ENCODE peak calls at places on chromosome 4, in four cellular contexts. One of them, this sample, is unnamed.

GRCh38 chr4:7006411-7006810 is 36.8 kb upstream of the TADA2B start:
- DNase-seq in left lung: no peak
- DNase-seq in psoas muscle: no peak
- DNase-seq in choroid plexus epithelial cell: no peak
- DNase-seq in this sample: no peak

GRCh38 chr4:37381040-37381668 is 136.6 kb downstream of the NWD2 start:
- DNase-seq in left lung: no peak
- DNase-seq in psoas muscle: no peak
- DNase-seq in choroid plexus epithelial cell: no peak
- DNase-seq in this sample: no peak

GRCh38 chr4:83197555-83198235 is 83.2 kb upstream of the PLAC8 start:
- DNase-seq in left lung: peak
- DNase-seq in psoas muscle: no peak
- DNase-seq in choroid plexus epithelial cell: no peak
- DNase-seq in this sample: no peak

GRCh38 chr4:162285753-162286152 is 122.0 kb upstream of the FSTL5 start:
- DNase-seq in left lung: no peak
- DNase-seq in psoas muscle: no peak
- DNase-seq in choroid plexus epithelial cell: no peak
- DNase-seq in this sample: no peak

GRCh38 chr4:147398556-147398955 is 82.3 kb upstream of the EDNRA start:
- DNase-seq in left lung: no peak
- DNase-seq in psoas muscle: no peak
- DNase-seq in choroid plexus epithelial cell: peak
- DNase-seq in this sample: no peak

GRCh38 chr4:72468904-72469502 is 100.0 kb downstream of the ADAMTS3 start:
- DNase-seq in left lung: no peak
- DNase-seq in psoas muscle: no peak
- DNase-seq in choroid plexus epithelial cell: peak
- DNase-seq in this sample: peak

GRCh38 chr4:1151541-1151940 is 20.8 kb downstream of the SPON2 start:
- DNase-seq in left lung: no peak
- DNase-seq in psoas muscle: no peak
- DNase-seq in choroid plexus epithelial cell: no peak
- DNase-seq in this sample: no peak

GRCh38 chr4:15400911-15401671 is 26.7 kb upstream of the C1QTNF7 start:
- DNase-seq in left lung: peak
- DNase-seq in psoas muscle: peak
- DNase-seq in choroid plexus epithelial cell: peak
- DNase-seq in this sample: peak

GRCh38 chr4:26284536-26284935 is 36.3 kb upstream of the RBPJ start:
- DNase-seq in left lung: no peak
- DNase-seq in psoas muscle: no peak
- DNase-seq in choroid plexus epithelial cell: no peak
- DNase-seq in this sample: no peak

GRCh38 chr4:74400395-74400794 is 35.5 kb downstream of the EREG start:
- DNase-seq in left lung: no peak
- DNase-seq in psoas muscle: no peak
- DNase-seq in choroid plexus epithelial cell: no peak
- DNase-seq in this sample: no peak

GRCh38 chr4:26459054-26459755 is 31.1 kb downstream of the CCKAR start:
- DNase-seq in left lung: no peak
- DNase-seq in psoas muscle: no peak
- DNase-seq in choroid plexus epithelial cell: peak
- DNase-seq in this sample: peak

GRCh38 chr4:86846921-86847320 is 2.3 kb downstream of the SLC10A6 start:
- DNase-seq in left lung: no peak
- DNase-seq in psoas muscle: no peak
- DNase-seq in choroid plexus epithelial cell: no peak
- DNase-seq in this sample: peak

GRCh38 chr4:3111461-3111860 is 37.0 kb downstream of the HTT start:
- DNase-seq in left lung: no peak
- DNase-seq in psoas muscle: no peak
- DNase-seq in choroid plexus epithelial cell: peak
- DNase-seq in this sample: peak

GRCh38 chr4:76198411-76199237 is 15.0 kb downstream of the SCARB2 start:
- DNase-seq in left lung: peak
- DNase-seq in psoas muscle: no peak
- DNase-seq in choroid plexus epithelial cell: peak
- DNase-seq in this sample: peak

GRCh38 chr4:7266525-7267292 is 74.4 kb downstream of the SORCS2 start:
- DNase-seq in left lung: no peak
- DNase-seq in psoas muscle: no peak
- DNase-seq in choroid plexus epithelial cell: peak
- DNase-seq in this sample: peak

GRCh38 chr4:37717575-37717974 is 31.4 kb upstream of the RELL1 start:
- DNase-seq in left lung: no peak
- DNase-seq in psoas muscle: no peak
- DNase-seq in choroid plexus epithelial cell: peak
- DNase-seq in this sample: peak

GRCh38 chr4:182369211-182369610 is 126.0 kb downstream of the TENM3 start:
- DNase-seq in left lung: no peak
- DNase-seq in psoas muscle: no peak
- DNase-seq in choroid plexus epithelial cell: peak
- DNase-seq in this sample: peak

GRCh38 chr4:149549911-149550310 is 265.7 kb downstream of the IQCM start:
- DNase-seq in left lung: no peak
- DNase-seq in psoas muscle: no peak
- DNase-seq in choroid plexus epithelial cell: peak
- DNase-seq in this sample: no peak

GRCh38 chr4:138404801-138405200 is 162.7 kb upstream of the SLC7A11 start:
- DNase-seq in left lung: no peak
- DNase-seq in psoas muscle: no peak
- DNase-seq in choroid plexus epithelial cell: no peak
- DNase-seq in this sample: no peak

GRCh38 chr4:127634181-127634580 is 1.4 kb downstream of the INTU start:
- DNase-seq in left lung: no peak
- DNase-seq in psoas muscle: no peak
- DNase-seq in choroid plexus epithelial cell: peak
- DNase-seq in this sample: peak

GRCh38 chr4:155802573-155802972 is 43.8 kb downstream of the GUCY1B1 start:
- DNase-seq in left lung: no peak
- DNase-seq in psoas muscle: no peak
- DNase-seq in choroid plexus epithelial cell: no peak
- DNase-seq in this sample: no peak

GRCh38 chr4:82797591-82798081 is 960 bp downstream of the SCD5 start:
- DNase-seq in left lung: no peak
- DNase-seq in psoas muscle: peak
- DNase-seq in choroid plexus epithelial cell: no peak
- DNase-seq in this sample: peak

GRCh38 chr4:101306225-101306624 is 41.1 kb downstream of the PPP3CA start:
- DNase-seq in left lung: peak
- DNase-seq in psoas muscle: no peak
- DNase-seq in choroid plexus epithelial cell: no peak
- DNase-seq in this sample: peak

DNA sequence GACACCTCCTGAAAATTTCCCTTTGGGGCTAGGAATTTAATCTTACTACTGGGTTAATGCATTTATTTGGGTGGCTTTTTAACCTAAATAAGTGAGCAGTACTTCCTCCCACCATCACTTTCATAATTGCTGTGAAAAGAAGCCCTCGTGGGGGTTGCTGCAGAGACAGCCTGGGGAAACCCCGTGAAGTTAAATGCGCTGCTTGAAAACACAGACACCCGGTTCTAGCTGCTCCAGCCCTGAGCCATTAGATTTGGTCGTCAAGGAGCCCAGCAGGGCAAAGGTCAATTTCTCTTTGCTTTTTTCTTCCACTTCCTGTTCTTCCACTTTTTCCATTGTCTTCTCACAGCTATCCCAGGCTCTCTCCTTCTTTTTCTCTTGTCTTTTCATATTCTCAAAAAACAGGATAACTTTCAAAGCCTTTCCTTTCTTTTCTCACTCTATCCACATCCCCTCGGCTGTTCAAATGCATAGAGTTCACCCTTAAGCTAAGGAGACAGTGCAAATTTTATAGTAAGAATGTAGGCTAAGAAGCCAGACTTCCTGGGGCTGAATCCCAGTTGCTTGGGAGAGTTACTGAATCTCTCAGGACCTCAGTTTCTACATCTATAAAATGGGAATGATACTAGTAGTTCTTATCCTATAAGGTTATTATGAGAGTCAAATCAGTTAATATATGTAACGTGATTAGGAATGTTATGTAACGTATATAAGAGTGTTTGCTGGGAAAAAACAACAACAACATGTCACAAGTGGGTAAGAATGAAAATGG is 91.5 kb upstream of the ZNF827 start:
- DNase-seq in left lung: no peak
- DNase-seq in psoas muscle: no peak
- DNase-seq in choroid plexus epithelial cell: peak
- DNase-seq in this sample: no peak
- H3K4me3 ChIP-seq in left lung: no peak
- H3K4me3 ChIP-seq in psoas muscle: no peak
- H3K4me3 ChIP-seq in choroid plexus epithelial cell: no peak
- H3K4me3 ChIP-seq in this sample: no peak

GRCh38 chr4:61851126-61851525 is 651.0 kb downstream of the ADGRL3 start:
- DNase-seq in left lung: no peak
- DNase-seq in psoas muscle: no peak
- DNase-seq in choroid plexus epithelial cell: no peak
- DNase-seq in this sample: no peak
- H3K4me3 ChIP-seq in left lung: no peak
- H3K4me3 ChIP-seq in psoas muscle: no peak
- H3K4me3 ChIP-seq in choroid plexus epithelial cell: no peak
- H3K4me3 ChIP-seq in this sample: no peak

DNA sequence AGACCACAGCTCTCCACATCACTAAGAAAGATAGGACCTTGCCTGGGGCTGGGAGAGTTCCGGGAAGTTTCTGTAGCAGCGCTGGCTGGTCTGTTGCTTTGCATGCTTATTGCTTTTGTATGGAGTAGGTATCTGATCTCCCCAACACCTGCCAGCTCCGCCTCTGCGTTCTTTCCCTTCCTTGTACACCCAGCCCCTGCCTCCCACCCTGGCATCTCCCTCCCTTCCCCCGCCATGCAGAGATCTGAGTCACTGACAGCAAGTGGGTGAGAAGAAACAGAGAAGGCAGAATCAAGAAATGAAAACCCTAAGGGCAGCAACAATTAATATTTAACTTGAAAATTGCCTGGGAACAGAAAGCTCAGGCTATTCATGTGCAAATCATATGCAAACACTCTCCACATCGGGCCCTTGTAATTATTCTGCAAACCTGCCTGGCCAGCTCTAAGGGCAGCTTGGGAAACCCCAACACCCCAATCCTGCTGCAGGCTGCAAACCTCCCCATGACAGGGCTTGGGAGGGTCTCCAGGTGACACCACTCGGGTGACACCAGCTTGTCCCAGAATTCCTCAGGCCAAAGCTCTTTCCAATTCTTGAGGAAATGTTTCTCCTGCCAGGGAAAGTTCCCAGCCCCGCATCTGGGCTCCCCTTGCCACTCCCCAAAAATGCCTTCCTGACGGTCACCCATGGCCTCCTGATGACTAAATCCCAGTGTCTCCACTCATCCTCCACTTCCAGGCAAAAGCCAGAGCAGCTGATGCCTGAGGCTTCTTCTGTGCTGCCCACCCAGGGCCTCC is 257.2 kb downstream of the FBXW7 start:
- DNase-seq in left lung: peak
- DNase-seq in psoas muscle: no peak
- DNase-seq in choroid plexus epithelial cell: no peak
- DNase-seq in this sample: no peak
- H3K4me3 ChIP-seq in left lung: no peak
- H3K4me3 ChIP-seq in psoas muscle: no peak
- H3K4me3 ChIP-seq in choroid plexus epithelial cell: no peak
- H3K4me3 ChIP-seq in this sample: no peak

DNA sequence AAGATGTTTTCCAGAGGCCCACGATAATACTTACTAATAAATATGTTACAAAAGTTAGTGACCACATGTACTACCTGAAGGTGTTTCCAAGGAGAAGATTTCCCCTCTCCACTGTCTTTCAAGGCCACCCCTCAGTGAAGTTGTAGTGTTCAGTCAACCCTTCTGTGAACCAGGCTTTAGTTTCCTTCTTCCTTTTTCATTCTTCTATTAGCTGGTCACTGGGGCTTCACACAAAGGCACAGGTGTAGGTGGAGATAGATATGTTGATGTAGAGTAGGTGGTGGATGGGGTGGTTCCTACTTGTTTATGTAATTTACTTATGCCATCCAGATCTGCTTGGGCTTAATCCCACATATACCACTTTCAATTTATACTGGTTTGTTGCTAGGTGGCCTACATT is 43.3 kb upstream of the ADAM29 start:
- DNase-seq in left lung: no peak
- DNase-seq in psoas muscle: no peak
- DNase-seq in choroid plexus epithelial cell: no peak
- DNase-seq in this sample: no peak
- H3K4me3 ChIP-seq in left lung: no peak
- H3K4me3 ChIP-seq in psoas muscle: no peak
- H3K4me3 ChIP-seq in choroid plexus epithelial cell: no peak
- H3K4me3 ChIP-seq in this sample: no peak

GRCh38 chr4:81255524-81255923 is 40.5 kb upstream of the PRKG2 start:
- DNase-seq in left lung: no peak
- DNase-seq in psoas muscle: no peak
- DNase-seq in choroid plexus epithelial cell: peak
- DNase-seq in this sample: peak
- H3K4me3 ChIP-seq in left lung: no peak
- H3K4me3 ChIP-seq in psoas muscle: no peak
- H3K4me3 ChIP-seq in choroid plexus epithelial cell: no peak
- H3K4me3 ChIP-seq in this sample: no peak

DNA sequence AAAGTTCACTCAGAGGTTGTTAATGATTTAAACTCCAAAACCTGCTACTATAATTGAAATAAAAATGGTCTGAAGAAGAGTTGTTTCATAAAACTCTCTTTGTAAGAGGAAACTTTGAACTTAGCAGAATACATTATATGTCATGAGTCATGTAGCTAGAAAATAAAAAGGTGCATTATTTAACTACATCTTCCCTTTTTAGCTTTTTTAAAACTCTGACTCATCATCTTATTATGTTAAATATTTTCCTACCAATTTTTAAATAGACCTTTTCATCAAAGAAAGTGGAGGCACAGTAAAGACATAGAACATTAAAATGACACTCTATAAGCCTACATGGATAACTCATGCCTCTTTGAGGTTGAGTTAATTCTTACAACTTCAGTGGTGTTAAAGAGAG is 1.2 kb upstream of the ZNF827 start:
- DNase-seq in left lung: no peak
- DNase-seq in psoas muscle: no peak
- DNase-seq in choroid plexus epithelial cell: peak
- DNase-seq in this sample: peak
- H3K4me3 ChIP-seq in left lung: no peak
- H3K4me3 ChIP-seq in psoas muscle: no peak
- H3K4me3 ChIP-seq in choroid plexus epithelial cell: no peak
- H3K4me3 ChIP-seq in this sample: no peak

GRCh38 chr4:113146876-113147358 is 97.5 kb downstream of the ANK2 start:
- DNase-seq in left lung: no peak
- DNase-seq in psoas muscle: no peak
- DNase-seq in choroid plexus epithelial cell: peak
- DNase-seq in this sample: peak
- H3K4me3 ChIP-seq in left lung: no peak
- H3K4me3 ChIP-seq in psoas muscle: peak
- H3K4me3 ChIP-seq in choroid plexus epithelial cell: peak
- H3K4me3 ChIP-seq in this sample: peak